ENCODE peak calls at places on chromosomes 2 and 18, in five cellular contexts. One of them, this sample, is unnamed.

GRCh38 chr2:75021672-75022071 is 63.2 kb downstream of the POLE4 start:
- DNase-seq in CD4-positive, alpha-beta memory T cell: no peak
- DNase-seq in right cardiac atrium: no peak
- DNase-seq in GM23248: peak; percentile 55
- DNase-seq in small intestine: no peak
- DNase-seq in this sample: no peak

GRCh38 chr2:166332049-166332448 is 43.7 kb downstream of the SCN9A start:
- DNase-seq in CD4-positive, alpha-beta memory T cell: no peak
- DNase-seq in right cardiac atrium: no peak
- DNase-seq in GM23248: no peak
- DNase-seq in small intestine: no peak
- DNase-seq in this sample: no peak

GRCh38 chr2:39435974-39436591 is 1.0 kb downstream of the MAP4K3 start:
- DNase-seq in small intestine: peak; percentile 51
- DNase-seq in GM23248: peak; percentile 61
- DNase-seq in CD4-positive, alpha-beta memory T cell: no peak
- DNase-seq in right cardiac atrium: no peak
- DNase-seq in this sample: no peak

GRCh38 chr2:159124931-159125467 is 156.6 kb downstream of the TANC1 start:
- DNase-seq in GM23248: peak; percentile 26
- DNase-seq in small intestine: peak; percentile 69
- DNase-seq in right cardiac atrium: no peak
- DNase-seq in CD4-positive, alpha-beta memory T cell: no peak
- DNase-seq in this sample: no peak

GRCh38 chr2:61855178-61855523 is 1.3 kb upstream of the FAM161A start:
- DNase-seq in right cardiac atrium: no peak
- DNase-seq in CD4-positive, alpha-beta memory T cell: no peak
- DNase-seq in GM23248: no peak
- DNase-seq in small intestine: peak; percentile 42
- DNase-seq in this sample: no peak

GRCh38 chr2:177670791-177671528 is 278.4 kb downstream of the AGPS start:
- DNase-seq in small intestine: no peak
- DNase-seq in right cardiac atrium: no peak
- DNase-seq in GM23248: no peak
- DNase-seq in CD4-positive, alpha-beta memory T cell: no peak
- DNase-seq in this sample: no peak

GRCh38 chr18:43893001-43893637 is 615.8 kb upstream of the SYT4 start:
- DNase-seq in right cardiac atrium: no peak
- DNase-seq in GM23248: peak; percentile 96
- DNase-seq in CD4-positive, alpha-beta memory T cell: no peak
- DNase-seq in small intestine: no peak
- DNase-seq in this sample: no peak

GRCh38 chr2:230759481-230760191 is 47.0 kb downstream of the CAB39 start:
- DNase-seq in CD4-positive, alpha-beta memory T cell: no peak
- DNase-seq in right cardiac atrium: no peak
- DNase-seq in GM23248: no peak
- DNase-seq in small intestine: no peak
- DNase-seq in this sample: no peak

GRCh38 chr18:46352520-46353250 is 248.5 kb downstream of the HAUS1 start:
- DNase-seq in small intestine: no peak
- DNase-seq in GM23248: no peak
- DNase-seq in CD4-positive, alpha-beta memory T cell: no peak
- DNase-seq in right cardiac atrium: no peak
- DNase-seq in this sample: no peak

GRCh38 chr2:203070615-203071547 is 56.2 kb downstream of the NBEAL1 start:
- DNase-seq in GM23248: no peak
- DNase-seq in small intestine: no peak
- DNase-seq in CD4-positive, alpha-beta memory T cell: no peak
- DNase-seq in right cardiac atrium: no peak
- DNase-seq in this sample: no peak

GRCh38 chr2:34670482-34670881 is 1071.4 kb upstream of the FAM98A start:
- DNase-seq in GM23248: no peak
- DNase-seq in small intestine: no peak
- DNase-seq in right cardiac atrium: no peak
- DNase-seq in CD4-positive, alpha-beta memory T cell: no peak
- DNase-seq in this sample: no peak

GRCh38 chr2:66805136-66805535 is 370.2 kb downstream of the MEIS1 start:
- DNase-seq in right cardiac atrium: no peak
- DNase-seq in small intestine: no peak
- DNase-seq in CD4-positive, alpha-beta memory T cell: no peak
- DNase-seq in GM23248: no peak
- DNase-seq in this sample: no peak

GRCh38 chr2:68471385-68471784 is 4.0 kb downstream of the APLF start:
- DNase-seq in CD4-positive, alpha-beta memory T cell: no peak
- DNase-seq in small intestine: no peak
- DNase-seq in right cardiac atrium: no peak
- DNase-seq in GM23248: no peak
- DNase-seq in this sample: no peak

GRCh38 chr2:121501070-121501469 is 29.6 kb upstream of the RNU4ATAC start:
- DNase-seq in small intestine: no peak
- DNase-seq in CD4-positive, alpha-beta memory T cell: no peak
- DNase-seq in GM23248: peak; percentile 81
- DNase-seq in right cardiac atrium: no peak
- DNase-seq in this sample: no peak

GRCh38 chr2:171810409-171810993 is 83.5 kb downstream of the SLC25A12 start:
- DNase-seq in CD4-positive, alpha-beta memory T cell: no peak
- DNase-seq in small intestine: no peak
- DNase-seq in GM23248: no peak
- DNase-seq in right cardiac atrium: no peak
- DNase-seq in this sample: no peak

GRCh38 chr2:86068098-86069047 is 37.3 kb downstream of the POLR1A start:
- DNase-seq in CD4-positive, alpha-beta memory T cell: peak; percentile 33
- DNase-seq in right cardiac atrium: peak; percentile 46
- DNase-seq in GM23248: peak; percentile 50
- DNase-seq in small intestine: peak; percentile 40
- DNase-seq in this sample: peak; percentile 42
- H3K4me3 ChIP-seq in CD4-positive, alpha-beta memory T cell: no peak overlapping the region
- H3K4me3 ChIP-seq in right cardiac atrium: no peak overlapping the region
- H3K4me3 ChIP-seq in GM23248: no peak overlapping the region
- H3K4me3 ChIP-seq in small intestine: no peak overlapping the region
- H3K4me3 ChIP-seq in this sample: no peak overlapping the region

DNA sequence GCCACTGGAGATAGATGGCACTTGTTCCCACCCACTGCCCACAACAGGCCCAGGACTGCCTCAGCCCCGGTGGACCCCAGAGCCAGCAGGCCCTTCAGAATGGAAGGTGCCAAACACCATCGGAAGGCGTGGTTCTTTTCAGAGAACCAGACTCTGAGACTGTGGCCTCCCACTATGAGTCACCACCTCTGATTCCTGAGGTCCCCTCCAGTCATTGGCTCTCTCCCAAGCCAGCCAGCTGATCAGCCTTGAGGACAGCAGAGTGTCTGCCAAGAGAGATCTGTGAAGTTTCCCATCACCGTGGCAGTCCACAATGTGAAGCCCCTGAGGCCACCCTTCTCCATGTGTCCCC is 10.4 kb upstream of the MAP3K2 start:
- DNase-seq in right cardiac atrium: peak; percentile 95
- DNase-seq in CD4-positive, alpha-beta memory T cell: no peak
- DNase-seq in GM23248: peak; percentile 98
- DNase-seq in small intestine: peak; percentile 98
- DNase-seq in this sample: no peak
- H3K4me1 ChIP-seq in right cardiac atrium: peaks cover 8% of the 10 kb centered on the region
- H3K4me1 ChIP-seq in CD4-positive, alpha-beta memory T cell: peaks cover 3% of the 10 kb centered on the region
- H3K4me1 ChIP-seq in GM23248: peaks cover 21% of the 10 kb centered on the region
- H3K4me1 ChIP-seq in small intestine: peaks cover 10% of the 10 kb centered on the region
- H3K4me1 ChIP-seq in this sample: no peaks in the 10 kb centered on the region

GRCh38 chr18:41783879-41784278 is 171.2 kb upstream of the PIK3C3 start:
- DNase-seq in CD4-positive, alpha-beta memory T cell: no peak
- DNase-seq in small intestine: no peak
- DNase-seq in right cardiac atrium: no peak
- DNase-seq in GM23248: no peak
- DNase-seq in this sample: no peak

DNA sequence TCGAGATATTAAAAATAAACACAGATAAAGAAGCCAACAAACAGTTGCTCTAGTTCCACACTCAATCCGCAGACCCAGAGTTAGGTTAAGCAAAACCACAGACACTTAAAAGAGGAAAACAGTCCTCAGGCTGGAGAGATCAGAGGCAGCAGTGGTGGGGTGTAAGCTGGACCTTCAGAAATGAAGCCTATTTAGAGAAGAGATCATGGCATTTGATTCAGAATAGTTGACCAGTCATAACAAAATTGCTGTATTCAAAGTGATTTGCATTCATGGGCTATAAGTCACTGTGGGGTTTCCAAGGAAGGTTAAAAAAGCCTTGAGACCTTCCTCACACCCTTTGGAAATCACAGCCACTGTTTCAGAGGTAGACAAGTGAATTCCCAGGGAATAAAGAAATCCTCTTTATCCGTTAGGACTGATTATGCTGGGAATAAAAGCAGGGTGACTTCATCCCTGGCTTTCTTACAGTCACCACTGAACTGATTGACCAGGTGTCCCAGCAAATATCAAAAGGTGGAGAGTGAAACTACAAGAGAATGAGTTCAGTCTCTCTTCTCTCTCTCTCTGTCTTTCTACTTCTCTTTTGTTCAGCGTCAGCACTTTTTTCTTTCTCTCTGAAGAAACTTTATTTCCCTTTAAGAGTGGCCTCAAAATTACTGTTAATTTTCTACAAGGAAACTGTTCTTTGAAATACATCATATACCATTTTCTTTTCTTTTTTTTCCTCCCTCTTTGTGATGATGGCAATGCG is 171.8 kb upstream of the PIK3C3 start:
- DNase-seq in GM23248: no peak
- DNase-seq in CD4-positive, alpha-beta memory T cell: no peak
- DNase-seq in small intestine: no peak
- DNase-seq in right cardiac atrium: no peak
- DNase-seq in this sample: no peak
- H3K9me3 ChIP-seq in GM23248: no peaks in the 10 kb centered on the region
- H3K9me3 ChIP-seq in CD4-positive, alpha-beta memory T cell: no peaks in the 10 kb centered on the region
- H3K9me3 ChIP-seq in small intestine: no peaks in the 10 kb centered on the region
- H3K9me3 ChIP-seq in right cardiac atrium: no peaks in the 10 kb centered on the region
- H3K9me3 ChIP-seq in this sample: no peaks in the 10 kb centered on the region

DNA sequence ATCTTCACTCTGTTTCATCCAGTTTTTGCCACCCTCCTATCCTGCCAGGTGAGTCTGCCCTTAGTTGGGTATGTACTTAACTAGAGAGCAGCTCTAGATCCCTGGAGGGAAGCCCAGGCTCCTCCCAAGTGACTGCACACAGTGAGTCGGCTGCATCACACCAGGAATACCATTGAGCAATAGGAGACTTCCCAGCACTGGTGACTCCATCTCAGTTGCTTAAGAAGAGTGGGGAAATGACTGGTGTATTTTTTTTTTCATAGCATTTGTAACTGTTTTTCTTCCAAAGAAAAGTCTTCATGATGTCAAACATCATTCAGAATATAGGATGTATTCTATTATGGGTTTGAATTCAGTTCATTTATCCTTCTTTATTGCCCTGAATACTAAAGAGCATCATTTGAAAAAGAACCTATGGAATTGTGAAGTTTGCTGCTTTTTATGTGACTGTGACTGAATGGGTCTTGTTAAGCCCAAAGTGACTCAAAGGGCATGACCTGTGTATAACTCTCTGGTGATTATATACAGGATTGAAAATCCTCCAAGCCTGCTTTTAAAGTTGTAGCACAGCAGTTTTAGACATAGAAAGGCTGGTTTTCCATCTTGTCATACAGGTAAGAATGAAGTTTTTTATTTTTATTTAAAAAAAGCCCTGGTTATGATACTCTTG is 84.3 kb downstream of the MAP3K20 start:
- DNase-seq in small intestine: peak; percentile 26
- DNase-seq in CD4-positive, alpha-beta memory T cell: no peak
- DNase-seq in GM23248: peak; percentile 99
- DNase-seq in right cardiac atrium: peak; percentile 91
- DNase-seq in this sample: no peak
- H3K4me3 ChIP-seq in small intestine: no peak overlapping the region
- H3K4me3 ChIP-seq in CD4-positive, alpha-beta memory T cell: no peak overlapping the region
- H3K4me3 ChIP-seq in GM23248: peak overlapping the region; percentile 56
- H3K4me3 ChIP-seq in right cardiac atrium: no peak overlapping the region
- H3K4me3 ChIP-seq in this sample: no peak overlapping the region

GRCh38 chr2:46719499-46719898 is 196.1 kb downstream of the MCFD2 start:
- DNase-seq in GM23248: peak; percentile 75
- DNase-seq in small intestine: no peak
- DNase-seq in CD4-positive, alpha-beta memory T cell: no peak
- DNase-seq in right cardiac atrium: no peak
- DNase-seq in this sample: peak; percentile 14
- H3K4me1 ChIP-seq in GM23248: peaks cover 85% of the 10 kb centered on the region
- H3K4me1 ChIP-seq in small intestine: no peaks in the 10 kb centered on the region
- H3K4me1 ChIP-seq in CD4-positive, alpha-beta memory T cell: peaks cover 35% of the 10 kb centered on the region
- H3K4me1 ChIP-seq in right cardiac atrium: peaks cover 12% of the 10 kb centered on the region
- H3K4me1 ChIP-seq in this sample: peaks cover 20% of the 10 kb centered on the region

GRCh38 chr2:234091883-234092282 is 41.4 kb downstream of the SPP2 start:
- DNase-seq in CD4-positive, alpha-beta memory T cell: no peak
- DNase-seq in small intestine: no peak
- DNase-seq in GM23248: peak; percentile 7
- DNase-seq in right cardiac atrium: no peak
- DNase-seq in this sample: no peak
- H3K9me3 ChIP-seq in CD4-positive, alpha-beta memory T cell: no peaks in the 10 kb centered on the region
- H3K9me3 ChIP-seq in small intestine: no peaks in the 10 kb centered on the region
- H3K9me3 ChIP-seq in GM23248: no peaks in the 10 kb centered on the region
- H3K9me3 ChIP-seq in right cardiac atrium: no peaks in the 10 kb centered on the region
- H3K9me3 ChIP-seq in this sample: no peaks in the 10 kb centered on the region

DNA sequence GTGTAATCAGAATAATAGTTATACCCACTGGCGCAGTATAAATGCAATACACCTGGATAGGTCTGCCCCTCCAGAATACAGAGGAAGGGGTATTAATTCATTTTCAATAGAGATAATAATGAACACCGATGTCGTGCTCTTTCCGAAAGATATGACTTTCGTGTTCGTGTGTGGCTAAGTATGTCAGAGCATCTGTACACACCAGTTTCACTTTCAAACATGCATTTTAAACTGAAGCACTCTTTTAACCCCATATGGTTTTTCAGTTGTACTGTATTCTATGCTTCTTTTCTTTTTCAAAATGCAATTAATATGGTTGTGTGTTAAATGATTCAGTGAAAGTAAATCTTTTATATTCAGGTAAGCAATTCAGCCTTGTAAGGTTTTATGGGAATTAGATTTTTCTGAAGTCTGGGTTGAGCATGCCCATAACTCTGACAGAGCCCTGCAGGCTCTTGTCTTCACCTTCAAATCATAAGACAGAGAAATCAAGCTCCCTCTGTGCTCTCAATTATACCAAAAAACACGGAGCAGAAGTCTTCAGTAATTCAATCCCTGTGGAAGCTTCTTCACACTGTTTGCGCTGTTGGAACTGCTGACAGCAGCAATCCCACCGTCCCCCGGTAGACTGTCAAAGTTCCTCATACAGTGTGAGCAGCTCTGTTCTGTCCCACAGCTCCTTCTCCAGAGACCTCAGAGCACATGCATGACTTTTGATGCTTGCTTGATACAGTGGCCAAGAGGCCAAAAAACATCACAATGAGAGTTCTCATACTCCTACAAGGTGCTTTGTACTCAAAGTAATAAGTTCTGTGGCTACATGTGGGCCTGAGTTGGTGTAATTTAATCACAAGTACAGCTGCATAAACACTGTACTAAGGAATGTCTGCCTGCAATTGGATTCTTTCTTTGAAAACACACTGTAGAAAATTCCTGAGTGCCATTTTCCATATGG is 186.9 kb downstream of the ZNF521 start:
- DNase-seq in CD4-positive, alpha-beta memory T cell: no peak
- DNase-seq in GM23248: peak; percentile 55
- DNase-seq in right cardiac atrium: no peak
- DNase-seq in small intestine: peak; percentile 3
- DNase-seq in this sample: no peak
- H3K4me3 ChIP-seq in CD4-positive, alpha-beta memory T cell: no peak overlapping the region
- H3K4me3 ChIP-seq in GM23248: peak overlapping the region; percentile 71
- H3K4me3 ChIP-seq in right cardiac atrium: peak overlapping the region; percentile 79
- H3K4me3 ChIP-seq in small intestine: no peak overlapping the region
- H3K4me3 ChIP-seq in this sample: no peak overlapping the region

GRCh38 chr18:38450876-38451275 is 885.3 kb upstream of the CELF4 start:
- DNase-seq in GM23248: no peak
- DNase-seq in CD4-positive, alpha-beta memory T cell: no peak
- DNase-seq in small intestine: no peak
- DNase-seq in right cardiac atrium: no peak
- DNase-seq in this sample: no peak
- H3K4me1 ChIP-seq in GM23248: no peaks in the 10 kb centered on the region
- H3K4me1 ChIP-seq in CD4-positive, alpha-beta memory T cell: no peaks in the 10 kb centered on the region
- H3K4me1 ChIP-seq in small intestine: no peaks in the 10 kb centered on the region
- H3K4me1 ChIP-seq in right cardiac atrium: no peaks in the 10 kb centered on the region
- H3K4me1 ChIP-seq in this sample: no peaks in the 10 kb centered on the region

This sample was measured in CD8-positive, alpha-beta memory T cell.